ENCODE peak calls at places on chromosomes 7 and 10, in four cellular contexts. C is Panc1, W is psoas muscle, V is breast epithelium. R is an unnamed sample. For H3K27me3, the result is how much of the 10 kb centered on the place peaks cover.

GRCh38 chr7:66869660-66870450 is 51.2 kb upstream of the TMEM248 start:
- DNase-seq in C (no peak), W (no peak), V (no peak), R (no peak)

GRCh38 chr7:42763137-42763551 is 148.7 kb downstream of the C7orf25 start:
- DNase-seq in C (no peak), W (no peak), V (no peak), R (no peak)

GRCh38 chr10:21257191-21257590 is 268.3 kb downstream of the SKIDA1 start:
- DNase-seq in C (no peak), W (no peak), V (no peak), R (no peak)

GRCh38 chr10:10477859-10478258 is 539.8 kb upstream of the CELF2 start:
- DNase-seq in C (no peak), W (no peak), V (no peak), R (no peak)

GRCh38 chr10:32445036-32445435 is 904 bp upstream of the CCDC7 start:
- DNase-seq in C (no peak), W (no peak), V (no peak), R (no peak)

GRCh38 chr7:135911091-135911490 is 66.1 kb downstream of the MTPN start:
- DNase-seq in C (no peak), W (no peak), V (no peak), R (no peak)

GRCh38 chr7:319267-319661 is 29.3 kb downstream of the FOXL3 start:
- DNase-seq in C (no peak), W (no peak), V (no peak), R (no peak)

GRCh38 chr7:83947260-83947659 is 247.3 kb downstream of the SEMA3A start:
- DNase-seq in C (no peak), W (no peak), V (no peak), R (peak)

GRCh38 chr7:82559203-82559805 is 115.7 kb upstream of the CACNA2D1 start:
- DNase-seq in C (no peak), W (no peak), V (no peak), R (no peak)

GRCh38 chr7:134045716-134046115 is 81.4 kb upstream of the LRGUK start:
- DNase-seq in C (no peak), W (no peak), V (no peak), R (no peak)
- H3K4me3 ChIP-seq in C (no peak), W (no peak), V (no peak), R (no peak)

GRCh38 chr10:6034371-6034770 is 27.8 kb downstream of the IL2RA start:
- DNase-seq in C (no peak), W (no peak), V (no peak), R (no peak)

GRCh38 chr10:6036861-6037321 is 25.3 kb downstream of the IL2RA start:
- DNase-seq in C (no peak), W (no peak), V (no peak), R (no peak)

GRCh38 chr10:6035101-6035834 is 26.9 kb downstream of the IL2RA start:
- DNase-seq in C (no peak), W (no peak), V (no peak), R (no peak)

GRCh38 chr10:6035926-6036575 is 26.1 kb downstream of the IL2RA start:
- DNase-seq in C (no peak), W (no peak), V (no peak), R (no peak)

GRCh38 chr10:6033954-6034353 is 28.2 kb downstream of the IL2RA start:
- DNase-seq in C (no peak), W (no peak), V (no peak), R (no peak)
- H3K27me3 ChIP-seq in C (under half), W (under half), V (under half), R (under half)

DNA sequence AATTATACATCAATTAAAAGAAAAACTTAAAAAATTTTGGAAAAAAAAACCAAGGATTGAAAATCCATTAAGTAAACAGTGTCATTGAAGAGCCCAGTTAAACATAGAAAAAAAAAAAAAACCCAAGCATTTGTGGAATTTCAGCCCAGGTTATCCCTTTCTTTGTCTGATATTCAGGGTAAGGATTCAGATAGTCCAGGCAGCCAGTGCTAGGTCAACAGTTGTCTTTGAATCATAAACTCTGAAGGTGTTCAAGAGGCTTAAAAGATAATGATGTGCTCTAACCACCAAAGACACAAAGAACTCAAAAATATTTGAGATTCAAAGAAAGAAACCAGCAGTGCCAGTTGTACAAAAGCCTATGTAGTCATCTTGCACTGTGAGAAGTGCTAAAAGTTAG is 270.3 kb upstream of the DKK1 start:
- DNase-seq in C (no peak), W (no peak), V (no peak), R (no peak)
- H3K4me3 ChIP-seq in C (no peak), W (no peak), V (no peak), R (no peak)

DNA sequence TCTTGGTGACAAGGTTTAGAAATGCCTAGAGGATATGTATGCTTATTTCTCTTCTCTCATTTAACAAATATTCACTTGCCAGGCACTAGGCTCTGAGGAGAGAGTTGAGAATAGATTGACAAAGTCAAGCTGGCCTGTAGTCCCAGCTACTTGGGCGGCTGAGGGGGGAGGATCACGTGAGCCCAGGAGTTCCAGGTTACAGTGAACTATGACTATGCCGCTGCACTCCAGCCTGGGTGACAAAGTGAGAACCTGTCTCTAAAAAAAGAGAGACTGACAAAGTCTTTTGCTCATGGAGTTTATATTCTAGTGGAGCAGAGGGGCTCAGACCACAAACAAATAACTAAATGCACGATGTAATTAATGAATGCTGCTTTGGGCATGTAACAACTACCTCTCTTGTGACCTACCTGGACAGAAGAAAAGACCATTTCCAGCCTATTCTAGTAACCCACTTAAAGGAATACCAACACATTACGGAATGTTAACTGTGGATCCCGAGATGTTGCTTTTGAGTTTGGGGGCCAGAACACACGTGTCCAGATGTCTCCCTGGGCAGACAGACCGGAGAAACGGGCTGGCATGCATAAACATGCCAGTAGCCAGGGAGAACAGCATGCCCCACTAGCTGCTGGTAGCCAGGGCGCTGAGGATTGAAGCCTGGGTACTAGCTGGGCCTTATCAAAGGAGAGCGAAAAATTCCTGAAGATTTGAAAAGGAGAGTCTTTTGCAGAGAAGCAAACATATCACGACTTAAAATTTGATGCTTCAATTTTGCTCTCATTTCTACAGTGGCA is 2.6 kb upstream of the BMPR1A start:
- DNase-seq in C (no peak), W (no peak), V (no peak), R (no peak)
- H3K27me3 ChIP-seq in C (under half), W (under half), V (under half), R (under half)

DNA sequence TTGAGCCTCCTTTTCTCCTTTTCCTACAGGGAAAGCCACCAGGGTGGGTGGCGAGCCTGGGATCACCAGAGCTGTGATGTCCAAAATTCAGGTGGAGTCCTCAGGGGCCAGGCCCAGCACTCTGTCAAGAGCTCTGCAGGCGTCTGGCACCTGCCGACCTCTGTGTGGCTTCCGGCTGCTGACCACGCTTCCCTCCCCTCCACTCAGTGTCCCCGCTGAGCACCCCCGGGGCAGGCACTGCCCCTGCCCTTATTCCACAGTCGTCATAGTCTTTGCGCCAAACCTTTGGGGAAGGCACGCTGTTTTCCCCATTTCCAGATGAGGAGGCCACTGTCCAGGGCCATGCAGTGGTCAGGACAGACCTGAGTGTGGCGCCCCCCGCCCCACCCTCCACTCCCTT is 7.5 kb downstream of the MTG1 start:
- DNase-seq in C (no peak), W (no peak), V (no peak), R (no peak)
- H3K4me3 ChIP-seq in C (no peak), W (no peak), V (no peak), R (no peak)

DNA sequence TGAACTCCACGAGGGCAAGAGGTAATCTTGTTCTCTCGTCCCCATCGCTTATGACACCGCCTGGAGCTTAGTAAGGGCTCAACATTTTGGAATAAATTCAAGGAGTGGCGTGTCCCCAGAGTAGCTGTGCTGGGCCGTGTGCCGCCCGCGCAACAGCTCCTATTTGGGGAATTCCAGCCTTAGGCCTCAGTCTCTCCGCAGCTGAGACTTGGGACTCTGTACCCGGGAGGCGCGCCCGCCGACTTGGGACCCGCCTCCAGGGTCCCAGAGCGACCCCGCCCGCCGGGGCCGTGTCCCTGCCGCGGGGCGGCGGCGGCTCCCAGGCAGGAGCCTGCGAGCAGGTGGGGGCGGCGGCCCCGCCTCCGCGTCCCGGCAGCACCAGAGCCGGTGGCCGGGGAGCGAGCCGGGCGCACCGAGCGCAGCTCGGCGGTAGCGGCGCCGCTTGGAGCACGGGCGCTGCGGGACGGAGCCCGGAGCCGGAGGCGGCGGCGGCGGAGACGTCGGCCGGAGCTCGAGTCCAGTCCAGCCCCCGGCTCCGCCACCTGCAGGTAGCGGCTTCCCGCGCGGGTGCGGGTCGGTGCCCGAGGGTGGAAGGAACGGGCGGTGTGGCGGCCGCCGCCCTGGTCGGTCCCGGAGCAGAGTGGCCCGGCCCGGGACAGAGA is at the start of gene WIPF3:
- DNase-seq in C (no peak), W (peak), V (no peak), R (peak)
- H3K27me3 ChIP-seq in C (under half), W (under half), V (under half), R (under half)

DNA sequence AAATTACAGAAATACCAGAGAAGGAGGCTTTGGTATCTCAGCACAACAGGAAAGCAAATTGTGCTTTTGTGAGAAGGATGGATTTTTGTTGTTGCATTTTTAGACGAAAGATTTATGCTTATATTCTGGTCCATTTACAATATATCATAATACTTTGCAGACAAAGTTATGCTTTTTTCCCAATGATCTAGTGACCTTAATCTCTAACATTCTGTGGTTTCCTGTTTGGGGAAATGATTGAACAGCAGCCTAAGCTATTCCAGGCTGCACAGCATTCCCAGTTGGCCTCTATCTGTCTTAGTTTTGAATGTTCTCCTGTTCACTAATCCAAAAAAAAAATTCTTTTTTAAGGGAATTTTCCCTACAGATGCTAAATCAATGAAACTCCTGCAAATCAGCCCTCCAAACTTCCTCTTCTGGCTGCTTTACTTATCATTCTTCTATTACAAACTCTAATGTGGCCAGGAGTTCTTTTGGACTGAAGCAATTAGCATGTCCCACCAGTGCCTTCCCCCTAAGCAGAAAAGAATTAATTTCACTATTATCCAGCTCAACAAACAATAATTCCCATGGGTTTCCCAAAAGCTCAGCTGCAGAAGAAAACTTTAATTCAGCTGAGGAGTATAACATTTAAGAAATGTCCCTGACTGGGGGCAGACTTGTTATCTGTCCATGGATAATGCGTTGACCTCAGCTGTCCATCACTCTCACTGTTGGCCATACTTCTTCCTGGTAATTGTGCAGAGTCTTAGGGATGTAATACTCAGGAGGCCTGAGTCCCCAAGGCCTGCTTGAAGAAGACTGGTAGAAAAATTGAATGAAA is 81.8 kb upstream of the TRIL start:
- DNase-seq in C (no peak), W (no peak), V (no peak), R (no peak)
- H3K4me3 ChIP-seq in C (no peak), W (no peak), V (no peak), R (no peak)